ENCODE peak calls at places on chromosomes 12 and 14, in five cellular contexts. D is sigmoid colon; L is CD8-positive, alpha-beta T cell; Y is activated B cell treated with CpG ODN at 0.5 μM for 24 hours; J is cardiac fibroblast. O is an unnamed sample.

GRCh38 chr14:58501214-58501816 is 73.8 kb downstream of the KIAA0586 start:
- DNase-seq in D (no peak), L (no peak), Y (no peak), J (peak), O (no peak)

GRCh38 chr14:81234268-81234667 is 13.5 kb upstream of the GTF2A1 start:
- DNase-seq in D (no peak), L (no peak), Y (no peak), J (peak), O (no peak)

GRCh38 chr14:50967719-50968266 is 23.5 kb upstream of the PYGL start:
- DNase-seq in D (no peak), L (no peak), Y (no peak), J (no peak), O (no peak)

GRCh38 chr12:8637666-8638065 is 25.0 kb downstream of the MFAP5 start:
- DNase-seq in D (no peak), L (no peak), Y (no peak), J (no peak), O (no peak)

GRCh38 chr12:80154261-80154660 is 54.9 kb downstream of the OTOGL start:
- DNase-seq in D (no peak), L (no peak), Y (no peak), J (no peak), O (no peak)

GRCh38 chr12:13135336-13136178 is 32.1 kb upstream of the GSG1 start:
- DNase-seq in D (no peak), L (no peak), Y (no peak), J (peak), O (peak)

GRCh38 chr12:71719647-71720370 is 33.9 kb downstream of the TMEM19 start:
- DNase-seq in D (no peak), L (no peak), Y (no peak), J (peak), O (no peak)

GRCh38 chr12:62760779-62761178 is 174.2 kb downstream of the PPM1H start:
- DNase-seq in D (no peak), L (no peak), Y (no peak), J (peak), O (no peak)

GRCh38 chr14:59215353-59215752 is 26.9 kb downstream of the DAAM1 start:
- DNase-seq in D (peak), L (no peak), Y (no peak), J (peak), O (no peak)

GRCh38 chr12:93022603-93023340 is 93.7 kb upstream of the EEA1 start:
- DNase-seq in D (no peak), L (no peak), Y (no peak), J (no peak), O (no peak)

GRCh38 chr14:42057176-42057575 is 450.5 kb downstream of the LRFN5 start:
- DNase-seq in D (no peak), L (no peak), Y (no peak), J (peak), O (no peak)

GRCh38 chr12:41189395-41190251 is 1.5 kb downstream of the PDZRN4 start:
- DNase-seq in D (peak), L (no peak), Y (no peak), J (no peak), O (no peak)

GRCh38 chr12:28191690-28192089 is 1.4 kb downstream of the CCDC91 start:
- DNase-seq in D (no peak), L (peak), Y (no peak), J (peak), O (no peak)

GRCh38 chr12:52247622-52248540 is 14.8 kb downstream of the KRT7 start:
- DNase-seq in D (peak), L (no peak), Y (no peak), J (no peak), O (no peak)

GRCh38 chr12:50614167-50614762 is 109.5 kb downstream of the DIP2B start:
- DNase-seq in D (no peak), L (no peak), Y (no peak), J (peak), O (no peak)

GRCh38 chr14:60196291-60196690 is 31.1 kb upstream of the DHRS7 start:
- DNase-seq in D (no peak), L (no peak), Y (no peak), J (no peak), O (no peak)

GRCh38 chr14:80787876-80788275 is 153.7 kb downstream of the CEP128 start:
- DNase-seq in D (no peak), L (no peak), Y (no peak), J (no peak), O (no peak)

GRCh38 chr14:30129795-30130194 is 202.1 kb upstream of the PRKD1 start:
- DNase-seq in D (no peak), L (no peak), Y (no peak), J (no peak), O (no peak)

GRCh38 chr14:59849371-59850130 is 21.0 kb downstream of the RTN1 start:
- DNase-seq in D (no peak), L (no peak), Y (no peak), J (no peak), O (no peak)

GRCh38 chr14:64659366-64659765 is 44.9 kb upstream of the PLEKHG3 start:
- DNase-seq in D (no peak), L (no peak), Y (no peak), J (no peak), O (no peak)

GRCh38 chr14:92105073-92105844 is 1.1 kb downstream of the ATXN3 start:
- DNase-seq in D (no peak), L (no peak), Y (no peak), J (no peak), O (no peak)

GRCh38 chr12:16281157-16281556 is 3.7 kb upstream of the SLC15A5 start:
- DNase-seq in D (no peak), L (no peak), Y (no peak), J (peak), O (no peak)

GRCh38 chr12:110431957-110432587 is 18.1 kb downstream of the ARPC3 start:
- DNase-seq in D (peak), L (no peak), Y (no peak), J (no peak), O (no peak)

GRCh38 chr12:47817272-47818006 is 2.3 kb downstream of the HDAC7 start:
- DNase-seq in D (peak), L (no peak), Y (no peak), J (peak), O (peak)

GRCh38 chr12:18158774-18159557 is 69.0 kb upstream of the RERGL start:
- DNase-seq in D (no peak), L (no peak), Y (no peak), J (peak), O (no peak)
- TF ChIP-seq CTCF in D (no peak), L (peak), Y (no peak), J (peak), O (peak)

GRCh38 chr14:23358042-23358441 is 5.4 kb upstream of the SLC22A17 start:
- DNase-seq in D (no peak), L (no peak), Y (no peak), J (no peak), O (no peak)
- TF ChIP-seq CTCF in D (no peak), L (no peak), Y (no peak), J (no peak), O (no peak)

DNA sequence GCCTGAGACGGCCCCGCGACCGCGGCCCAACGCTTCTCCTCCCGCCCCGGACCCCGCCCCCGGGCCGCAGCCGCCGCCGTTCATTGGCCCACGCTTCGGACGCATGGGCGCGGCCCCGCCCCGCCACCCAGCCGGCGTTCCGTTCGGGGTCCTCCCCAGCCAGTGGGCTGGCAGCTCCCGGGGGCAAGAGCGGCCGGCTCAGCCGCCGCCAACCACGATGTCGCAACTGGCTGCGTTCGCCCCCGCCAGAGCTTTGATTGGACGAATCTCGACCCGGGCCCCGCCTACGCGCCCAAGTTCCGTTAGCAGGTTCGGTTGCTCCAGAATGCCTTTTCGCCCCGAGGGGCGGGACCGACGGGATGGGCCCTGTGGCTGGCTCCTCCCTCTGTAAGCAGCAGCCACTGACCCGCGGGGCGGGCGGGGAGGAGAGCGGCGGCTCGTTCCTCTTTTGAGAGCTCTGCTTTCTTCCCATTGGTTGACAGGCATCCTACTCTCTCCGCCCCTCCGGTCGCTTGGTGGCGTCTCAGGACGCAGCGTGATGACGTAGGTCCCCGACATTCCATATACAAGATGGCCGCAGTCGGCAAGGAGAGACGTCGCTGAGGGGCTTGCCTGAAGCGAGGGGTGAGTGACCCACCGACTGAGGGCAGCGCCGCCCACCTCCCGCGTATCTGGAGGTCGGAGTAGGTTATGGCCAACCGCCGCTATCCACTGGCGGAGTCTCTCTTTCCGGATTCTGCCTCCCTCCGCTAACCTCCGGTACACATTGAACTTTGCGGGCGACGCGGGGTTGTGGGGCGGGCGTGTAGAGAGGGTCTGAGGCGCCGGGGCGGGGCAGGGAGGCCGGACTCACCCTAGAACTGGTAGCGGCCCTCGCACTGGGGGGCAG is at the start of the genes CCNK and SETD3:
- DNase-seq in D (peak), L (peak), Y (peak), J (peak), O (peak)
- TF ChIP-seq CTCF in D (no peak), L (no peak), Y (no peak), J (no peak), O (no peak)

DNA sequence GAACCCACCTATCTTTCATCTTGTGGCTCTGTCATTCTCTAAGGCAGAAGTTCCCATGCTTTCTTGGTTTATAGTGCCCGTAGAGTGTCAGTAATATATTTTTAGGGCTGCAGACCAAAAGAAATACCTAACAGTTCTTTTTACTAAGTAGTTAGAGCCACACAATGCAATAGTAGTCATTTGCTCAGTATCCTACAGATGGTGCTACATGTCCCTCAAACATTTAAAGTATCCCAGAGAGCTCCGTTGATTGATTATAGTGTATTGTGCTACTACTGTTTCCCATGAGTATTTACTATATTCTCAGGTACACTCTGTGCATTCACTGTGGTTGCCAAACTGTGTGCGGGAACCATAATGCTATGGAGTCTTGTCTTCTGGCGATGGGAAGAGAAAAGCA is 4.7 kb upstream of the PLBD1 start:
- DNase-seq in D (no peak), L (no peak), Y (no peak), J (no peak), O (no peak)
- TF ChIP-seq CTCF in D (no peak), L (no peak), Y (no peak), J (no peak), O (no peak)

GRCh38 chr12:100348657-100349454 is 8.0 kb upstream of the SLC17A8 start:
- DNase-seq in D (no peak), L (no peak), Y (no peak), J (peak), O (no peak)
- TF ChIP-seq CTCF in D (peak), L (no peak), Y (no peak), J (peak), O (peak)

GRCh38 chr12:91620949-91621348 is 438.3 kb upstream of the DCN start:
- DNase-seq in D (no peak), L (no peak), Y (no peak), J (peak), O (no peak)
- TF ChIP-seq CTCF in D (no peak), L (no peak), Y (no peak), J (no peak), O (peak)

O was measured in chondrocyte.